ENCODE peak calls at places on chromosomes 5 and 9, in ten cellular contexts. B is aorta, X is fibroblast of the aortic adventitia, Z is brain microvascular endothelial cell, C is neural progenitor cell, O is AG09309, M is left lung, P is esophagus muscularis mucosa, J is adipocyte, K is endodermal cell. R is an unnamed sample.

GRCh38 chr5:90866915-90867715 is 308.5 kb downstream of the ADGRV1 start:
- DNase-seq in B (no peak), X (peak), Z (no peak), C (no peak), O (peak), M (no peak), P (no peak), J (no peak), K (no peak), R (no peak)

GRCh38 chr9:34633851-34634550 is 3.6 kb downstream of the SIGMAR1 start:
- DNase-seq in B (peak), X (peak), Z (peak), C (peak), O (peak), M (no peak), P (no peak), J (peak), K (peak), R (no peak)

GRCh38 chr9:87006956-87007355 is 59.6 kb upstream of the GAS1 start:
- DNase-seq in B (no peak), X (no peak), Z (no peak), C (no peak), O (no peak), M (no peak), P (no peak), J (no peak), K (no peak), R (no peak)

GRCh38 chr5:136811551-136811950 is 446.2 kb upstream of the TRPC7 start:
- DNase-seq in B (no peak), X (peak), Z (peak), C (no peak), O (peak), M (no peak), P (no peak), J (peak), K (no peak), R (peak)

GRCh38 chr5:54480296-54480695 is 24.8 kb downstream of the HSPB3 start:
- DNase-seq in B (no peak), X (no peak), Z (no peak), C (no peak), O (no peak), M (no peak), P (no peak), J (no peak), K (no peak), R (no peak)

GRCh38 chr5:108418172-108418571 is 36.3 kb upstream of the FBXL17 start:
- DNase-seq in B (peak), X (no peak), Z (no peak), C (no peak), O (no peak), M (no peak), P (no peak), J (no peak), K (no peak), R (no peak)

GRCh38 chr9:73579823-73580222 is 428.2 kb downstream of the ANXA1 start:
- DNase-seq in B (no peak), X (no peak), Z (no peak), C (no peak), O (no peak), M (no peak), P (no peak), J (no peak), K (no peak), R (no peak)

GRCh38 chr5:138541511-138541910 is 1.5 kb downstream of the ETF1 start:
- DNase-seq in B (no peak), X (no peak), Z (no peak), C (no peak), O (no peak), M (no peak), P (no peak), J (peak), K (no peak), R (no peak)

GRCh38 chr9:86187121-86187520 is 72.3 kb downstream of the C9orf153 start:
- DNase-seq in B (no peak), X (no peak), Z (no peak), C (peak), O (no peak), M (no peak), P (no peak), J (no peak), K (peak), R (no peak)

GRCh38 chr9:131927092-131927491 is 152.6 kb downstream of the MED27 start:
- DNase-seq in B (no peak), X (no peak), Z (no peak), C (no peak), O (no peak), M (no peak), P (no peak), J (no peak), K (no peak), R (no peak)

GRCh38 chr5:27491746-27492439 is 453.5 kb upstream of the CDH9 start:
- DNase-seq in B (no peak), X (no peak), Z (no peak), C (no peak), O (no peak), M (no peak), P (no peak), J (no peak), K (no peak), R (no peak)

GRCh38 chr5:150409638-150410523 is 2.8 kb downstream of the CD74 start:
- DNase-seq in B (peak), X (peak), Z (peak), C (peak), O (peak), M (no peak), P (no peak), J (peak), K (peak), R (peak)

GRCh38 chr9:37034320-37034937 is 361 bp upstream of the PAX5 start:
- DNase-seq in B (no peak), X (no peak), Z (no peak), C (peak), O (no peak), M (no peak), P (no peak), J (peak), K (peak), R (no peak)

GRCh38 chr5:155380480-155380879 is 366.9 kb downstream of the KIF4B start:
- DNase-seq in B (no peak), X (no peak), Z (no peak), C (no peak), O (no peak), M (no peak), P (no peak), J (no peak), K (no peak), R (no peak)

GRCh38 chr5:104179057-104179456 is 616.5 kb upstream of the NUDT12 start:
- DNase-seq in B (no peak), X (peak), Z (peak), C (peak), O (peak), M (no peak), P (no peak), J (peak), K (peak), R (no peak)

GRCh38 chr5:78243639-78244038 is 50.9 kb downstream of the AP3B1 start:
- DNase-seq in B (no peak), X (peak), Z (peak), C (no peak), O (peak), M (no peak), P (no peak), J (peak), K (no peak), R (peak)

GRCh38 chr9:133543772-133544467 is 9.4 kb downstream of the ADAMTSL2 start:
- DNase-seq in B (no peak), X (no peak), Z (no peak), C (no peak), O (no peak), M (no peak), P (no peak), J (no peak), K (no peak), R (no peak)

DNA sequence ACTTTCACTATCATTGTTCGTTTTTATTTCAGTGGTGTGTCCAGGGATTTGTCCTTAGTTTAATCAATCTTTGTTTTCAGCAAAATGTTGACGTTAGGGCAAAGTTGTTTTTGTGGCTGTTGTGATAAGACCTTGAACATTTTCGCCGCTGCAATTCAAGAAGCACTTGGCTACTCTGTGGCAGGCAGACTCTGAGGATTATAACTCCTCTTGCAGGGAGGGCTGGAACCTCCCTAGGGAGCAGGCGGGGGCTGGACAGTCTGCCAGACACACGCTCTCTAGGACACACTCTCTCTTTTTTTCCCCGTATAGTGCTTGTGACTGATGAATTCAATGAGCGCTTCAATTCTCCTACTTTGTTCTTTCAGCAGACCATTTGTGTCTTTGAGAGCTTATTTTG is 252.9 kb downstream of the FBXL7 start:
- DNase-seq in B (peak), X (peak), Z (peak), C (no peak), O (no peak), M (no peak), P (no peak), J (peak), K (no peak), R (no peak)
- H3K4me3 ChIP-seq in B (no peak), X (peak), Z (peak), C (no peak), O (no peak), M (no peak), P (peak), J (peak), K (no peak), R (no peak)

DNA sequence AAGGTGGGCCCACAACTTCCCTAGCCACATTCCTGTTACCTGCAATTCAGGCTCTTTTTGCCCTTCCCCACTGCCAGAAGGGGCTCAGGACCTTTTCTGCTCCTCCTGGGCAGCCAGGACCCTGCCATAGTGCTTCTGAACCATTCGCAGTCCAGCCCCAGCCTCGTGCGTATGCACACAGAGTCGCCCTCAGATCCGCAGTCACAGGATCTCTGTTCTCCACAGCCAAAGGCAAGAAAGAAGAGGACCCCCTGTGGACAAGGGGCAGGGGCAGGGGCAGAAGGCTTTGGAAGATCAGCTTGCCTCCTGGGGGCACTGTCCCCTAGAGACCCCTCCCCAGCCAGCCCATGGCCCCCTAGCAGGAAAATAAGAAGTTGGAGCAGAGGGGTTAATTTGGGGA is 82.8 kb downstream of the PCDH1 start:
- DNase-seq in B (no peak), X (no peak), Z (no peak), C (peak), O (no peak), M (no peak), P (no peak), J (no peak), K (no peak), R (no peak)
- H3K4me3 ChIP-seq in B (no peak), X (no peak), Z (no peak), C (no peak), O (no peak), M (no peak), P (no peak), J (no peak), K (no peak), R (no peak)

GRCh38 chr9:6641961-6642360 is 3.6 kb downstream of the GLDC start:
- DNase-seq in B (no peak), X (no peak), Z (no peak), C (no peak), O (no peak), M (no peak), P (no peak), J (no peak), K (no peak), R (no peak)

GRCh38 chr9:6641561-6641960 is 4.0 kb downstream of the GLDC start:
- DNase-seq in B (no peak), X (no peak), Z (no peak), C (no peak), O (no peak), M (no peak), P (no peak), J (peak), K (no peak), R (no peak)

GRCh38 chr9:6646028-6646636 is 603 bp upstream of the GLDC start:
- DNase-seq in B (no peak), X (no peak), Z (no peak), C (no peak), O (no peak), M (no peak), P (no peak), J (peak), K (peak), R (no peak)

GRCh38 chr9:6645153-6646027 is at the start of gene GLDC:
- DNase-seq in B (peak), X (no peak), Z (no peak), C (peak), O (no peak), M (peak), P (no peak), J (peak), K (peak), R (no peak)

DNA sequence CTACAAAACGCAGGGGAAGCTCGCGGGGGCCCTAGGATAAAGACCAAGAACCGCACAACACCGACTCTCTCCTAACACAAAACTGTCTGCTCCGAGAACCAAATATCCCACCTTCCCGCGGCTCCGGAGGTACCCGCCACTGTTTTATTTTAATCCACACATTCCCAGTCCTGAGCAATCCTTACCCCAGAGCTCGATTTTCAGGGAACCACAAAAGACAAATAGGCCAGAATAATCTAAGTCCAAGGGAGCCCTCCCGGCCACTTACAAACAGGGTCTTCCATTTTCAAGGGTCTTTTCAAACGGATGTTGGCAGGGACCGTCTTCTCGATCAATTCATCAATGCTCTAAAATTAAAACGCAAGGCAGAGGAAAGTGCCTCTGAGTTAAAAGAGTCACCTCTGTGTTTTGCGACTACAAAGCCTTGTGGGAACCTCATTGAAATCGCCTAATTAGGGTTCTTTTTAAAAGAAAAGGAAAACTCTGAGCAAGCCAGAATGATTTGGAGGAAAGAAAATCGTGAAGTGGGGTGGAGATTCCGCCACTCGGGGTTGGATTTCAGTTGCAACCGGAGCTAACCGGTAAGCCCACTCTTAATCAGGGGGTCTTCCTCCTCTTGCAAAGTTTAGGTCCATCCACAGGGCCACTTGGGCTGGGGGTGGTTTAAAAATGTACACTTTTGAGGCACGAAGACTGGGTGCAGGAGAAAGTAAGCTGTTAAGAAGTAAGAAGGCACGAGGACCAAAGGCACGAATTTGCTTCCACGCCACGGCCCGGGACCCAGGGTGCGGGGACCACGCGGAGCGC is 980 bp downstream of the GLDC start:
- DNase-seq in B (no peak), X (no peak), Z (no peak), C (peak), O (no peak), M (no peak), P (no peak), J (peak), K (peak), R (no peak)
- H3K4me3 ChIP-seq in B (no peak), X (no peak), Z (no peak), C (peak), O (no peak), M (peak), P (peak), J (no peak), K (peak), R (no peak)

GRCh38 chr9:110579763-110580255 is 268 bp upstream of the SVEP1 start:
- DNase-seq in B (no peak), X (peak), Z (no peak), C (peak), O (peak), M (peak), P (no peak), J (peak), K (peak), R (peak)

GRCh38 chr9:110578575-110578895 is 1.0 kb downstream of the SVEP1 start:
- DNase-seq in B (no peak), X (no peak), Z (no peak), C (peak), O (no peak), M (no peak), P (no peak), J (no peak), K (no peak), R (no peak)

GRCh38 chr9:110580850-110581249 is 1.3 kb upstream of the SVEP1 start:
- DNase-seq in B (no peak), X (peak), Z (no peak), C (no peak), O (no peak), M (no peak), P (no peak), J (peak), K (no peak), R (no peak)

GRCh38 chr9:110582156-110582555 is 2.6 kb upstream of the SVEP1 start:
- DNase-seq in B (no peak), X (no peak), Z (no peak), C (peak), O (no peak), M (no peak), P (no peak), J (no peak), K (peak), R (no peak)

GRCh38 chr9:110578896-110579752 is at the start of gene SVEP1:
- DNase-seq in B (peak), X (peak), Z (peak), C (peak), O (no peak), M (peak), P (no peak), J (peak), K (peak), R (no peak)
- H3K4me3 ChIP-seq in B (peak), X (peak), Z (peak), C (peak), O (peak), M (peak), P (peak), J (peak), K (peak), R (peak)

R was measured in BJ.